ENCODE peak calls at places on chromosomes 3 and 15, in eight cellular contexts. N is amygdala; T is NCI-H1436 treated with DMSO at 0.1 percent for 48 hours; O is stimulated activated CD4-positive, alpha-beta T cell treated with anti-CD3 and anti-CD28 coated beads, Interleukin-12 subunit alpha, Interleukin-12 subunit beta, amount 100 ng/mL, for 4 hours; A is GM18507; Q is left cardiac atrium; D is HS-27A; V is stomach. W is an unnamed sample.

GRCh38 chr3:25661694-25662455 is 2.8 kb downstream of the TOP2B start:
- DNase-seq in Q (no peak), D (no peak), N (no peak), V (no peak), O (no peak), A (no peak), T (no peak), W (no peak)

GRCh38 chr15:61364871-61365270 is 135.8 kb upstream of the RORA start:
- DNase-seq in T (no peak), Q (no peak), N (no peak), A (no peak), D (no peak), V (no peak), O (no peak), W (no peak)

GRCh38 chr3:142647856-142648255 is 51.7 kb downstream of the PLS1 start:
- DNase-seq in T (no peak), A (no peak), D (no peak), Q (no peak), O (no peak), V (no peak), N (no peak), W (no peak)

GRCh38 chr3:64229903-64230302 is 4.6 kb upstream of the PRICKLE2 start:
- DNase-seq in D (no peak), Q (no peak), V (no peak), N (no peak), T (no peak), A (no peak), O (no peak), W (no peak)

GRCh38 chr15:31511707-31512310 is 185.2 kb downstream of the KLF13 start:
- DNase-seq in A (no peak), D (no peak), N (no peak), Q (no peak), T (no peak), V (no peak), O (peak), W (no peak)

GRCh38 chr15:67822537-67823370 is 2.6 kb upstream of the SKOR1 start:
- DNase-seq in A (no peak), T (no peak), O (no peak), D (no peak), Q (no peak), V (no peak), N (no peak), W (no peak)

GRCh38 chr15:61367953-61368352 is 138.9 kb upstream of the RORA start:
- DNase-seq in N (no peak), V (no peak), A (no peak), D (no peak), Q (no peak), O (no peak), T (no peak), W (no peak)

GRCh38 chr15:39511915-39512260 is 69.0 kb upstream of the THBS1 start:
- DNase-seq in Q (peak), V (no peak), N (no peak), A (no peak), T (no peak), O (no peak), D (no peak), W (no peak)

GRCh38 chr3:5001135-5001534 is 21.9 kb downstream of the BHLHE40 start:
- DNase-seq in A (no peak), V (no peak), O (no peak), N (no peak), Q (no peak), T (no peak), D (no peak), W (peak)

GRCh38 chr15:72890043-72890442 is 106.5 kb upstream of the ADPGK start:
- DNase-seq in Q (no peak), N (no peak), V (no peak), T (no peak), D (no peak), A (no peak), O (no peak), W (no peak)

GRCh38 chr3:151320131-151320530 is 3.5 kb upstream of the GPR87 start:
- DNase-seq in T (no peak), V (no peak), A (no peak), Q (no peak), D (no peak), O (no peak), N (no peak), W (no peak)

GRCh38 chr3:66370179-66370578 is 130.6 kb downstream of the LRIG1 start:
- DNase-seq in T (no peak), Q (peak), O (no peak), V (peak), N (no peak), A (no peak), D (no peak), W (no peak)

GRCh38 chr15:99592135-99592845 is 26.5 kb downstream of the MEF2A start:
- DNase-seq in T (no peak), A (no peak), N (no peak), D (no peak), O (no peak), V (no peak), Q (no peak), W (no peak)

GRCh38 chr3:111080357-111080937 is 8.8 kb downstream of the NECTIN3 start:
- DNase-seq in V (no peak), O (no peak), A (no peak), N (no peak), Q (no peak), D (no peak), T (no peak), W (no peak)

GRCh38 chr15:34665498-34666116 is 82.2 kb upstream of the GOLGA8B start:
- DNase-seq in T (no peak), V (no peak), O (no peak), A (no peak), Q (no peak), N (no peak), D (no peak), W (no peak)

GRCh38 chr3:42712344-42712648 is 9.7 kb upstream of the HHATL start:
- DNase-seq in D (no peak), Q (no peak), N (no peak), O (no peak), T (no peak), A (no peak), V (no peak), W (no peak)

GRCh38 chr3:184505053-184505452 is 56.5 kb upstream of the EPHB3 start:
- DNase-seq in Q (no peak), O (no peak), D (no peak), A (no peak), T (no peak), V (no peak), N (no peak), W (no peak)

GRCh38 chr3:144424606-144425005 is 453.0 kb downstream of the DIPK2A start:
- DNase-seq in Q (peak), A (no peak), D (no peak), O (no peak), V (no peak), N (no peak), T (no peak), W (no peak)

GRCh38 chr3:14523792-14524191 is 16.4 kb downstream of the GRIP2 start:
- DNase-seq in N (no peak), V (no peak), D (no peak), O (no peak), Q (peak), A (no peak), T (no peak), W (peak)